ENCODE peak calls at places on chromosomes 11 and 22, in five cellular contexts. S is NCI-H1436; B is cardiac fibroblast; G is iPS-NIHi11; V is activated naive CD4-positive, alpha-beta T cell treated with Interleukin-2 at 50 U/mL for 16 hours. E is an unnamed sample.
A peak's percentile ranks its signal among the peaks of the same experiment; 100 is the strongest.

GRCh38 chr22:38205261-38206128 is 3.7 kb downstream of the MAFF start:
- DNase-seq in B (peak; percentile 49), S (no peak), V (no peak), G (no peak), E (no peak)

GRCh38 chr11:10623797-10624761 is 55.6 kb upstream of the LYVE1 start:
- DNase-seq in G (peak; percentile 74), V (no peak), S (no peak), B (peak; percentile 25), E (no peak)

GRCh38 chr11:103545551-103545950 is 436.3 kb downstream of the DYNC2H1 start:
- DNase-seq in B (no peak), S (no peak), V (no peak), G (no peak), E (no peak)

GRCh38 chr22:30267382-30268302 is 991 bp upstream of the OSM start:
- DNase-seq in V (peak; percentile 53), S (no peak), B (no peak), G (no peak), E (no peak)

GRCh38 chr11:102220728-102221467 is 96.4 kb upstream of the BIRC3 start:
- DNase-seq in B (peak; percentile 69), V (no peak), G (no peak), S (no peak), E (no peak)

GRCh38 chr11:120216426-120217102 is 5.7 kb downstream of the OAF start:
- DNase-seq in S (no peak), G (no peak), B (no peak), V (no peak), E (no peak)

GRCh38 chr11:23164022-23164421 is 303.7 kb upstream of the CCDC179 start:
- DNase-seq in G (no peak), B (no peak), S (no peak), V (no peak), E (no peak)

GRCh38 chr11:42840176-42840829 is 471.5 kb upstream of the API5 start:
- DNase-seq in V (no peak), B (no peak), G (no peak), S (no peak), E (no peak)

GRCh38 chr11:87338046-87338639 is 300.4 kb downstream of the TMEM135 start:
- DNase-seq in V (no peak), G (no peak), B (no peak), S (no peak), E (no peak)

GRCh38 chr11:108733479-108734116 is 68.7 kb downstream of the DDX10 start:
- DNase-seq in V (peak; percentile 55), G (no peak), S (peak; percentile 18), B (peak; percentile 72), E (no peak)

GRCh38 chr22:31284241-31284745 is 8.0 kb downstream of the PIK3IP1 start:
- DNase-seq in B (no peak), S (no peak), G (no peak), V (no peak), E (no peak)

GRCh38 chr11:124584681-124585372 is 15.0 kb downstream of the OR8A1 start:
- DNase-seq in S (no peak), G (no peak), B (no peak), V (no peak), E (no peak)

GRCh38 chr11:33376331-33377099 is 119.3 kb downstream of the HIPK3 start:
- DNase-seq in V (no peak), S (no peak), G (peak; percentile 67), B (no peak), E (no peak)

E was measured in RPMI8226.